ENCODE peak calls at places on chromosomes 16 and 17, in seven cellular contexts. One of them, this sample, is unnamed. For H3K4me1, the result is how much of the 10 kb centered on the place peaks cover.

GRCh38 chr17:69218986-69219385 is 9.6 kb downstream of the ABCA10 start:
- DNase-seq in mesendoderm: no peak
- DNase-seq in HCT116: no peak
- DNase-seq in endodermal cell: no peak
- DNase-seq in upper lobe of left lung: no peak
- DNase-seq in ovary: no peak
- DNase-seq in body of pancreas: no peak
- DNase-seq in this sample: no peak

GRCh38 chr17:725746-726145 is 6.7 kb upstream of the TLCD3A start:
- DNase-seq in mesendoderm: peak
- DNase-seq in HCT116: no peak
- DNase-seq in endodermal cell: no peak
- DNase-seq in upper lobe of left lung: no peak
- DNase-seq in ovary: no peak
- DNase-seq in body of pancreas: no peak
- DNase-seq in this sample: no peak

GRCh38 chr17:55284001-55284884 is 19.5 kb downstream of the HLF start:
- DNase-seq in mesendoderm: no peak
- DNase-seq in HCT116: no peak
- DNase-seq in endodermal cell: peak
- DNase-seq in upper lobe of left lung: no peak
- DNase-seq in ovary: no peak
- DNase-seq in body of pancreas: peak
- DNase-seq in this sample: no peak

GRCh38 chr17:27793168-27793905 is 7.0 kb downstream of the NOS2 start:
- DNase-seq in mesendoderm: peak
- DNase-seq in HCT116: no peak
- DNase-seq in endodermal cell: peak
- DNase-seq in upper lobe of left lung: peak
- DNase-seq in ovary: peak
- DNase-seq in body of pancreas: no peak
- DNase-seq in this sample: peak

GRCh38 chr17:18261146-18261515 is 669 bp downstream of the MIEF2 start:
- DNase-seq in mesendoderm: peak
- DNase-seq in HCT116: no peak
- DNase-seq in endodermal cell: peak
- DNase-seq in upper lobe of left lung: peak
- DNase-seq in ovary: peak
- DNase-seq in body of pancreas: peak
- DNase-seq in this sample: no peak

GRCh38 chr17:62059394-62059793 is 5.7 kb downstream of the MED13 start:
- DNase-seq in mesendoderm: no peak
- DNase-seq in HCT116: no peak
- DNase-seq in endodermal cell: no peak
- DNase-seq in upper lobe of left lung: no peak
- DNase-seq in ovary: no peak
- DNase-seq in body of pancreas: no peak
- DNase-seq in this sample: no peak

GRCh38 chr16:70746040-70746707 is 54.8 kb downstream of the VAC14 start:
- DNase-seq in mesendoderm: no peak
- DNase-seq in HCT116: peak
- DNase-seq in endodermal cell: no peak
- DNase-seq in upper lobe of left lung: no peak
- DNase-seq in ovary: peak
- DNase-seq in body of pancreas: peak
- DNase-seq in this sample: peak

GRCh38 chr16:31664683-31665482 is 137.2 kb downstream of the AHSP start:
- DNase-seq in mesendoderm: no peak
- DNase-seq in HCT116: no peak
- DNase-seq in endodermal cell: no peak
- DNase-seq in upper lobe of left lung: no peak
- DNase-seq in ovary: no peak
- DNase-seq in body of pancreas: no peak
- DNase-seq in this sample: no peak

GRCh38 chr17:61144876-61145564 is 254.6 kb upstream of the TBX2 start:
- DNase-seq in mesendoderm: peak
- DNase-seq in HCT116: no peak
- DNase-seq in endodermal cell: no peak
- DNase-seq in upper lobe of left lung: no peak
- DNase-seq in ovary: no peak
- DNase-seq in body of pancreas: no peak
- DNase-seq in this sample: peak

GRCh38 chr17:80783461-80783860 is 208.2 kb upstream of the CHMP6 start:
- DNase-seq in mesendoderm: no peak
- DNase-seq in HCT116: no peak
- DNase-seq in endodermal cell: peak
- DNase-seq in upper lobe of left lung: no peak
- DNase-seq in ovary: no peak
- DNase-seq in body of pancreas: no peak
- DNase-seq in this sample: no peak

GRCh38 chr16:73890524-73891500 is 405.8 kb upstream of the PSMD7 start:
- DNase-seq in mesendoderm: peak
- DNase-seq in HCT116: no peak
- DNase-seq in endodermal cell: peak
- DNase-seq in upper lobe of left lung: no peak
- DNase-seq in ovary: no peak
- DNase-seq in body of pancreas: no peak
- DNase-seq in this sample: peak

GRCh38 chr16:75566889-75567255 is 693 bp downstream of the GABARAPL2 start:
- DNase-seq in mesendoderm: no peak
- DNase-seq in HCT116: no peak
- DNase-seq in endodermal cell: peak
- DNase-seq in upper lobe of left lung: peak
- DNase-seq in ovary: no peak
- DNase-seq in body of pancreas: no peak
- DNase-seq in this sample: no peak

GRCh38 chr16:27721548-27722265 is 171.8 kb downstream of the KATNIP start:
- DNase-seq in mesendoderm: no peak
- DNase-seq in HCT116: no peak
- DNase-seq in endodermal cell: no peak
- DNase-seq in upper lobe of left lung: no peak
- DNase-seq in ovary: peak
- DNase-seq in body of pancreas: peak
- DNase-seq in this sample: no peak

GRCh38 chr17:82889496-82890338 is 49.9 kb upstream of the ZNF750 start:
- DNase-seq in mesendoderm: peak
- DNase-seq in HCT116: peak
- DNase-seq in endodermal cell: peak
- DNase-seq in upper lobe of left lung: no peak
- DNase-seq in ovary: no peak
- DNase-seq in body of pancreas: peak
- DNase-seq in this sample: no peak

GRCh38 chr16:4612977-4613635 is 1.6 kb downstream of the UBALD1 start:
- DNase-seq in mesendoderm: peak
- DNase-seq in HCT116: no peak
- DNase-seq in endodermal cell: peak
- DNase-seq in upper lobe of left lung: no peak
- DNase-seq in ovary: no peak
- DNase-seq in body of pancreas: no peak
- DNase-seq in this sample: no peak

GRCh38 chr16:10970065-10970464 is 25.7 kb downstream of the CLEC16A start:
- DNase-seq in mesendoderm: no peak
- DNase-seq in HCT116: no peak
- DNase-seq in endodermal cell: no peak
- DNase-seq in upper lobe of left lung: no peak
- DNase-seq in ovary: no peak
- DNase-seq in body of pancreas: no peak
- DNase-seq in this sample: no peak

GRCh38 chr16:51181495-51181795 is 30.4 kb upstream of the SALL1 start:
- DNase-seq in mesendoderm: peak
- DNase-seq in HCT116: no peak
- DNase-seq in endodermal cell: peak
- DNase-seq in upper lobe of left lung: no peak
- DNase-seq in ovary: no peak
- DNase-seq in body of pancreas: no peak
- DNase-seq in this sample: peak

GRCh38 chr17:41127371-41127770 is 3.4 kb upstream of the KRTAP4-12 start:
- DNase-seq in mesendoderm: no peak
- DNase-seq in HCT116: no peak
- DNase-seq in endodermal cell: no peak
- DNase-seq in upper lobe of left lung: no peak
- DNase-seq in ovary: no peak
- DNase-seq in body of pancreas: no peak
- DNase-seq in this sample: no peak

GRCh38 chr17:72976971-72977767 is 115.3 kb downstream of the SLC39A11 start:
- DNase-seq in mesendoderm: peak
- DNase-seq in HCT116: peak
- DNase-seq in endodermal cell: peak
- DNase-seq in upper lobe of left lung: no peak
- DNase-seq in ovary: peak
- DNase-seq in body of pancreas: peak
- DNase-seq in this sample: peak

GRCh38 chr17:67467500-67468481 is 90.7 kb downstream of the PITPNC1 start:
- DNase-seq in mesendoderm: no peak
- DNase-seq in HCT116: no peak
- DNase-seq in endodermal cell: peak
- DNase-seq in upper lobe of left lung: no peak
- DNase-seq in ovary: no peak
- DNase-seq in body of pancreas: no peak
- DNase-seq in this sample: peak

GRCh38 chr17:39027037-39027436 is 59.8 kb upstream of the FBXO47 start:
- DNase-seq in mesendoderm: no peak
- DNase-seq in HCT116: no peak
- DNase-seq in endodermal cell: peak
- DNase-seq in upper lobe of left lung: peak
- DNase-seq in ovary: peak
- DNase-seq in body of pancreas: peak
- DNase-seq in this sample: peak

GRCh38 chr16:9578459-9578858 is 487.0 kb downstream of the HAPSTR1 start:
- DNase-seq in mesendoderm: no peak
- DNase-seq in HCT116: no peak
- DNase-seq in endodermal cell: no peak
- DNase-seq in upper lobe of left lung: no peak
- DNase-seq in ovary: no peak
- DNase-seq in body of pancreas: no peak
- DNase-seq in this sample: no peak

GRCh38 chr16:55323637-55324490 is at the start of gene IRX6:
- DNase-seq in mesendoderm: peak
- DNase-seq in HCT116: no peak
- DNase-seq in endodermal cell: peak
- DNase-seq in upper lobe of left lung: peak
- DNase-seq in ovary: no peak
- DNase-seq in body of pancreas: no peak
- DNase-seq in this sample: peak

GRCh38 chr16:55324491-55325447 is 766 bp downstream of the IRX6 start:
- DNase-seq in mesendoderm: peak
- DNase-seq in HCT116: no peak
- DNase-seq in endodermal cell: peak
- DNase-seq in upper lobe of left lung: peak
- DNase-seq in ovary: no peak
- DNase-seq in body of pancreas: no peak
- DNase-seq in this sample: peak

GRCh38 chr16:55326261-55326802 is 2.3 kb downstream of the IRX6 start:
- DNase-seq in mesendoderm: no peak
- DNase-seq in HCT116: no peak
- DNase-seq in endodermal cell: no peak
- DNase-seq in upper lobe of left lung: peak
- DNase-seq in ovary: no peak
- DNase-seq in body of pancreas: no peak
- DNase-seq in this sample: no peak

GRCh38 chr16:55322327-55322726 is 1.7 kb upstream of the IRX6 start:
- DNase-seq in mesendoderm: no peak
- DNase-seq in HCT116: no peak
- DNase-seq in endodermal cell: no peak
- DNase-seq in upper lobe of left lung: no peak
- DNase-seq in ovary: no peak
- DNase-seq in body of pancreas: no peak
- DNase-seq in this sample: no peak

GRCh38 chr16:55325458-55326109 is 1.6 kb downstream of the IRX6 start:
- DNase-seq in mesendoderm: no peak
- DNase-seq in HCT116: no peak
- DNase-seq in endodermal cell: no peak
- DNase-seq in upper lobe of left lung: no peak
- DNase-seq in ovary: no peak
- DNase-seq in body of pancreas: no peak
- DNase-seq in this sample: no peak
- H3K4me3 ChIP-seq in mesendoderm: no peak
- H3K4me3 ChIP-seq in HCT116: no peak
- H3K4me3 ChIP-seq in endodermal cell: peak
- H3K4me3 ChIP-seq in upper lobe of left lung: no peak
- H3K4me3 ChIP-seq in ovary: no peak
- H3K4me3 ChIP-seq in body of pancreas: no peak
- H3K4me3 ChIP-seq in this sample: no peak

GRCh38 chr17:44376124-44376523 is 12.5 kb upstream of the FAM171A2 start:
- DNase-seq in mesendoderm: peak
- DNase-seq in HCT116: no peak
- DNase-seq in endodermal cell: peak
- DNase-seq in upper lobe of left lung: peak
- DNase-seq in ovary: peak
- DNase-seq in body of pancreas: no peak
- DNase-seq in this sample: peak
- H3K27ac ChIP-seq in mesendoderm: no peak
- H3K27ac ChIP-seq in HCT116: no peak
- H3K27ac ChIP-seq in endodermal cell: no peak
- H3K27ac ChIP-seq in upper lobe of left lung: no peak
- H3K27ac ChIP-seq in ovary: no peak
- H3K27ac ChIP-seq in body of pancreas: no peak
- H3K27ac ChIP-seq in this sample: no peak

GRCh38 chr17:44921122-44921882 is 6.0 kb upstream of the GFAP start:
- DNase-seq in mesendoderm: peak
- DNase-seq in HCT116: no peak
- DNase-seq in endodermal cell: peak
- DNase-seq in upper lobe of left lung: no peak
- DNase-seq in ovary: no peak
- DNase-seq in body of pancreas: peak
- DNase-seq in this sample: no peak
- H3K4me1 ChIP-seq in mesendoderm: under half
- H3K4me1 ChIP-seq in HCT116: under half
- H3K4me1 ChIP-seq in endodermal cell: under half
- H3K4me1 ChIP-seq in upper lobe of left lung: under half
- H3K4me1 ChIP-seq in ovary: under half
- H3K4me1 ChIP-seq in body of pancreas: under half
- H3K4me1 ChIP-seq in this sample: under half

GRCh38 chr16:527015-527903 is at the start of gene CAPN15:
- DNase-seq in mesendoderm: peak
- DNase-seq in HCT116: peak
- DNase-seq in endodermal cell: peak
- DNase-seq in upper lobe of left lung: peak
- DNase-seq in ovary: peak
- DNase-seq in body of pancreas: peak
- DNase-seq in this sample: peak

GRCh38 chr16:524274-525011 is 3.1 kb upstream of the CAPN15 start:
- DNase-seq in mesendoderm: no peak
- DNase-seq in HCT116: no peak
- DNase-seq in endodermal cell: no peak
- DNase-seq in upper lobe of left lung: peak
- DNase-seq in ovary: no peak
- DNase-seq in body of pancreas: no peak
- DNase-seq in this sample: no peak

GRCh38 chr16:526181-527014 is 1.1 kb upstream of the CAPN15 start:
- DNase-seq in mesendoderm: peak
- DNase-seq in HCT116: no peak
- DNase-seq in endodermal cell: peak
- DNase-seq in upper lobe of left lung: no peak
- DNase-seq in ovary: peak
- DNase-seq in body of pancreas: peak
- DNase-seq in this sample: peak

GRCh38 chr16:525123-525519 is 2.4 kb upstream of the CAPN15 start:
- DNase-seq in mesendoderm: no peak
- DNase-seq in HCT116: no peak
- DNase-seq in endodermal cell: no peak
- DNase-seq in upper lobe of left lung: no peak
- DNase-seq in ovary: no peak
- DNase-seq in body of pancreas: no peak
- DNase-seq in this sample: no peak

GRCh38 chr16:525520-526180 is 1.9 kb upstream of the CAPN15 start:
- DNase-seq in mesendoderm: peak
- DNase-seq in HCT116: peak
- DNase-seq in endodermal cell: no peak
- DNase-seq in upper lobe of left lung: no peak
- DNase-seq in ovary: no peak
- DNase-seq in body of pancreas: peak
- DNase-seq in this sample: peak
- H3K4me3 ChIP-seq in mesendoderm: no peak
- H3K4me3 ChIP-seq in HCT116: peak
- H3K4me3 ChIP-seq in endodermal cell: peak
- H3K4me3 ChIP-seq in upper lobe of left lung: no peak
- H3K4me3 ChIP-seq in ovary: no peak
- H3K4me3 ChIP-seq in body of pancreas: no peak
- H3K4me3 ChIP-seq in this sample: peak